ENCODE peak calls at places on chromosomes 4 and X, in seven cellular contexts. One of them, this sample, is unnamed.

GRCh38 chr4:40335508-40335860 is 351 bp downstream of the CHRNA9 start:
- DNase-seq in astrocyte: peak
- DNase-seq in GM23338: no peak
- DNase-seq in SK-N-SH: no peak
- DNase-seq in IMR-90: peak
- DNase-seq in OCI-LY7: no peak
- DNase-seq in fibroblast of lung: no peak
- DNase-seq in this sample: no peak

GRCh38 chr4:28886934-28887333 is 1833.2 kb upstream of the PCDH7 start:
- DNase-seq in astrocyte: peak
- DNase-seq in IMR-90: peak
- DNase-seq in OCI-LY7: no peak
- DNase-seq in fibroblast of lung: no peak
- DNase-seq in GM23338: no peak
- DNase-seq in SK-N-SH: no peak
- DNase-seq in this sample: no peak

GRCh38 chr4:61202638-61203495 is 2.7 kb downstream of the ADGRL3 start:
- DNase-seq in SK-N-SH: peak
- DNase-seq in GM23338: peak
- DNase-seq in OCI-LY7: no peak
- DNase-seq in IMR-90: no peak
- DNase-seq in astrocyte: no peak
- DNase-seq in fibroblast of lung: peak
- DNase-seq in this sample: no peak

GRCh38 chrX:119726900-119727555 is 31.4 kb upstream of the SOWAHD start:
- DNase-seq in GM23338: no peak
- DNase-seq in OCI-LY7: no peak
- DNase-seq in astrocyte: no peak
- DNase-seq in fibroblast of lung: no peak
- DNase-seq in IMR-90: no peak
- DNase-seq in SK-N-SH: no peak
- DNase-seq in this sample: peak

GRCh38 chr4:7652451-7652871 is 217.7 kb upstream of the PSAPL1 start:
- DNase-seq in GM23338: no peak
- DNase-seq in OCI-LY7: no peak
- DNase-seq in SK-N-SH: no peak
- DNase-seq in IMR-90: no peak
- DNase-seq in fibroblast of lung: peak
- DNase-seq in astrocyte: peak
- DNase-seq in this sample: no peak

GRCh38 chrX:85243761-85244410 is at the start of the genes SATL1 and ZNF711:
- DNase-seq in IMR-90: peak
- DNase-seq in astrocyte: peak
- DNase-seq in SK-N-SH: peak
- DNase-seq in OCI-LY7: peak
- DNase-seq in fibroblast of lung: peak
- DNase-seq in GM23338: peak
- DNase-seq in this sample: peak

GRCh38 chrX:113962338-113962737 is 621.5 kb upstream of the HTR2C start:
- DNase-seq in astrocyte: no peak
- DNase-seq in fibroblast of lung: no peak
- DNase-seq in IMR-90: no peak
- DNase-seq in OCI-LY7: peak
- DNase-seq in GM23338: no peak
- DNase-seq in SK-N-SH: no peak
- DNase-seq in this sample: no peak

GRCh38 chrX:57286507-57287251 is at the start of gene FAAH2:
- DNase-seq in GM23338: peak
- DNase-seq in OCI-LY7: peak
- DNase-seq in astrocyte: no peak
- DNase-seq in IMR-90: no peak
- DNase-seq in SK-N-SH: no peak
- DNase-seq in fibroblast of lung: no peak
- DNase-seq in this sample: no peak

GRCh38 chr4:158775091-158775651 is 6.3 kb downstream of the FNIP2 start:
- DNase-seq in IMR-90: peak
- DNase-seq in OCI-LY7: no peak
- DNase-seq in SK-N-SH: no peak
- DNase-seq in astrocyte: peak
- DNase-seq in fibroblast of lung: peak
- DNase-seq in GM23338: no peak
- DNase-seq in this sample: no peak

GRCh38 chr4:83082777-83083176 is 31.8 kb downstream of the PLAC8 start:
- DNase-seq in OCI-LY7: no peak
- DNase-seq in GM23338: no peak
- DNase-seq in IMR-90: no peak
- DNase-seq in SK-N-SH: no peak
- DNase-seq in astrocyte: peak
- DNase-seq in fibroblast of lung: no peak
- DNase-seq in this sample: no peak

GRCh38 chrX:74579597-74580209 is 34.7 kb downstream of the RLIM start:
- DNase-seq in astrocyte: peak
- DNase-seq in GM23338: no peak
- DNase-seq in SK-N-SH: no peak
- DNase-seq in fibroblast of lung: peak
- DNase-seq in OCI-LY7: no peak
- DNase-seq in IMR-90: peak
- DNase-seq in this sample: no peak

GRCh38 chr4:101774807-101775206 is 15.7 kb upstream of the BANK1 start:
- DNase-seq in GM23338: no peak
- DNase-seq in SK-N-SH: no peak
- DNase-seq in fibroblast of lung: no peak
- DNase-seq in astrocyte: no peak
- DNase-seq in IMR-90: peak
- DNase-seq in OCI-LY7: no peak
- DNase-seq in this sample: no peak

GRCh38 chrX:96715412-96715940 is 30.8 kb downstream of the DIAPH2 start:
- DNase-seq in fibroblast of lung: peak
- DNase-seq in IMR-90: peak
- DNase-seq in astrocyte: peak
- DNase-seq in SK-N-SH: no peak
- DNase-seq in GM23338: no peak
- DNase-seq in OCI-LY7: no peak
- DNase-seq in this sample: no peak

GRCh38 chr4:163736876-163737275 is 242.4 kb downstream of the TMA16 start:
- DNase-seq in IMR-90: no peak
- DNase-seq in OCI-LY7: no peak
- DNase-seq in SK-N-SH: no peak
- DNase-seq in astrocyte: no peak
- DNase-seq in GM23338: no peak
- DNase-seq in fibroblast of lung: no peak
- DNase-seq in this sample: no peak

GRCh38 chr4:121307441-121308327 is 73.1 kb downstream of the QRFPR start:
- DNase-seq in OCI-LY7: peak
- DNase-seq in IMR-90: peak
- DNase-seq in GM23338: peak
- DNase-seq in fibroblast of lung: peak
- DNase-seq in astrocyte: peak
- DNase-seq in SK-N-SH: no peak
- DNase-seq in this sample: peak

GRCh38 chr4:14888790-14889189 is 113.5 kb upstream of the CPEB2 start:
- DNase-seq in OCI-LY7: no peak
- DNase-seq in SK-N-SH: no peak
- DNase-seq in astrocyte: no peak
- DNase-seq in GM23338: no peak
- DNase-seq in fibroblast of lung: peak
- DNase-seq in IMR-90: no peak
- DNase-seq in this sample: no peak

GRCh38 chrX:29435396-29435795 is 780.0 kb upstream of the MAGEB2 start:
- DNase-seq in SK-N-SH: no peak
- DNase-seq in fibroblast of lung: peak
- DNase-seq in astrocyte: peak
- DNase-seq in OCI-LY7: no peak
- DNase-seq in GM23338: no peak
- DNase-seq in IMR-90: peak
- DNase-seq in this sample: no peak

GRCh38 chrX:151722241-151722846 is 6.5 kb downstream of the FATE1 start:
- DNase-seq in GM23338: peak
- DNase-seq in SK-N-SH: peak
- DNase-seq in OCI-LY7: peak
- DNase-seq in IMR-90: no peak
- DNase-seq in astrocyte: no peak
- DNase-seq in fibroblast of lung: peak
- DNase-seq in this sample: no peak

GRCh38 chrX:40749874-40750273 is 14.5 kb upstream of the MED14 start:
- DNase-seq in SK-N-SH: no peak
- DNase-seq in OCI-LY7: peak
- DNase-seq in IMR-90: no peak
- DNase-seq in fibroblast of lung: no peak
- DNase-seq in astrocyte: no peak
- DNase-seq in GM23338: no peak
- DNase-seq in this sample: no peak

GRCh38 chr4:150251752-150252190 is 173.5 kb downstream of the DCLK2 start:
- DNase-seq in SK-N-SH: no peak
- DNase-seq in GM23338: peak
- DNase-seq in fibroblast of lung: peak
- DNase-seq in IMR-90: no peak
- DNase-seq in astrocyte: no peak
- DNase-seq in OCI-LY7: no peak
- DNase-seq in this sample: no peak

GRCh38 chrX:137684591-137684990 is 118.7 kb downstream of the ZIC3 start:
- DNase-seq in astrocyte: no peak
- DNase-seq in fibroblast of lung: no peak
- DNase-seq in OCI-LY7: no peak
- DNase-seq in IMR-90: no peak
- DNase-seq in SK-N-SH: no peak
- DNase-seq in GM23338: peak
- DNase-seq in this sample: no peak

GRCh38 chr4:139669335-139669734 is 3.7 kb downstream of the MGST2 start:
- DNase-seq in fibroblast of lung: no peak
- DNase-seq in OCI-LY7: no peak
- DNase-seq in IMR-90: no peak
- DNase-seq in astrocyte: no peak
- DNase-seq in SK-N-SH: no peak
- DNase-seq in GM23338: no peak
- DNase-seq in this sample: no peak

GRCh38 chr4:139670765-139671164 is 5.1 kb downstream of the MGST2 start:
- DNase-seq in astrocyte: no peak
- DNase-seq in OCI-LY7: no peak
- DNase-seq in GM23338: no peak
- DNase-seq in IMR-90: no peak
- DNase-seq in fibroblast of lung: no peak
- DNase-seq in SK-N-SH: no peak
- DNase-seq in this sample: no peak

GRCh38 chr4:139668658-139669201 is 3.1 kb downstream of the MGST2 start:
- DNase-seq in OCI-LY7: no peak
- DNase-seq in fibroblast of lung: no peak
- DNase-seq in SK-N-SH: no peak
- DNase-seq in IMR-90: no peak
- DNase-seq in GM23338: no peak
- DNase-seq in astrocyte: no peak
- DNase-seq in this sample: no peak

GRCh38 chr4:139668036-139668435 is 2.4 kb downstream of the MGST2 start:
- DNase-seq in fibroblast of lung: no peak
- DNase-seq in astrocyte: no peak
- DNase-seq in SK-N-SH: no peak
- DNase-seq in OCI-LY7: no peak
- DNase-seq in GM23338: no peak
- DNase-seq in IMR-90: no peak
- DNase-seq in this sample: no peak

DNA sequence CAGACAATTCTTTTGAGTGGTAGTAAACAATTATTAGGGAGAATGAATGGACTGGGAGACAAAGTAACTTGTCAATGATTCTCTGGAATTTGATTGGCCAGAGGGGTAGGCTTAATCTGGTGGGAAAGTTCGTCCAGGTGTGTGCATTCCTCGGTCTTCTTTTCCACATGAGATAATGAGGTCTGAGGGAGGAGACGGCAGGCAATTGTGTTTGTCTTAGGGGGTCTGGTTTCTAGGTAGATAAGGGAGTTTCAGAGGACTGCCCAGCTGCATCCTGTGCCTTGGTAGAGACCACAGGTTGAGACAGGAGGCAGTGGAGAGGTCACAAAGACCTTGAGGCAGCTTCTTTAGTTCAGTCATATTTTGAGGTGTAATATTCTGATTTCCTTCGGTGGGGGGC is 4.2 kb downstream of the MGST2 start:
- DNase-seq in IMR-90: no peak
- DNase-seq in GM23338: peak
- DNase-seq in astrocyte: no peak
- DNase-seq in OCI-LY7: no peak
- DNase-seq in SK-N-SH: no peak
- DNase-seq in fibroblast of lung: no peak
- DNase-seq in this sample: no peak
- H3K4me2 ChIP-seq in IMR-90: no peak
- H3K4me2 ChIP-seq in GM23338: no peak
- H3K4me2 ChIP-seq in astrocyte: no peak
- H3K4me2 ChIP-seq in OCI-LY7: no peak
- H3K4me2 ChIP-seq in SK-N-SH: no peak
- H3K4me2 ChIP-seq in fibroblast of lung: no peak
- H3K4me2 ChIP-seq in this sample: no peak

GRCh38 chr4:74418063-74418670 is 26.8 kb upstream of the AREG start:
- DNase-seq in IMR-90: peak
- DNase-seq in GM23338: no peak
- DNase-seq in astrocyte: peak
- DNase-seq in fibroblast of lung: peak
- DNase-seq in OCI-LY7: no peak
- DNase-seq in SK-N-SH: no peak
- DNase-seq in this sample: no peak
- H2AFZ ChIP-seq in IMR-90: peak
- H2AFZ ChIP-seq in GM23338: no peak
- H2AFZ ChIP-seq in astrocyte: no peak
- H2AFZ ChIP-seq in fibroblast of lung: peak
- H2AFZ ChIP-seq in OCI-LY7: no peak
- H2AFZ ChIP-seq in SK-N-SH: no peak
- H2AFZ ChIP-seq in this sample: no peak

DNA sequence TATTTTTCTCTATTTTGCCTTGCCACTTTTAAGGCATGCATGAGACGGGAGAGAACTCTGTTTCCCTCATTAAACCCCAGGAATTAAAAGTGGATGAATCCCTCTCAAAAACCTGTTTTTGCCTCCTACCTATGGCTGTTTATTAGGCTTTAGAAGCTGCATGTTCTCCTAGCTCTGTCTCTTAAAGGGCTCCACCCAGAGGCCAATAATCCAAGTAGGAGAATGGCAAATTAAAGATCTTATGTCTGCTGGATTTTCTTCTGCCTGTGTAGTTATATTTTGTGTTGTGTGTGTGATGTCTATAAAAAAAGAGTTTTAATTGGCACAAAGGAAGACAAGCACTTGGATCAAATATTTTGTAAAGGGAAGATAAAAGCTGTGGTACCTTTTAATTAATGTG is 32.4 kb downstream of the MAGEC1 start:
- DNase-seq in IMR-90: no peak
- DNase-seq in GM23338: peak
- DNase-seq in SK-N-SH: no peak
- DNase-seq in astrocyte: no peak
- DNase-seq in OCI-LY7: no peak
- DNase-seq in fibroblast of lung: peak
- DNase-seq in this sample: no peak
- TF ChIP-seq CTCF in IMR-90: no peak
- TF ChIP-seq CTCF in GM23338: peak
- TF ChIP-seq CTCF in SK-N-SH: peak
- TF ChIP-seq CTCF in astrocyte: no peak
- TF ChIP-seq CTCF in OCI-LY7: peak
- TF ChIP-seq CTCF in fibroblast of lung: no peak
- TF ChIP-seq CTCF in this sample: no peak

DNA sequence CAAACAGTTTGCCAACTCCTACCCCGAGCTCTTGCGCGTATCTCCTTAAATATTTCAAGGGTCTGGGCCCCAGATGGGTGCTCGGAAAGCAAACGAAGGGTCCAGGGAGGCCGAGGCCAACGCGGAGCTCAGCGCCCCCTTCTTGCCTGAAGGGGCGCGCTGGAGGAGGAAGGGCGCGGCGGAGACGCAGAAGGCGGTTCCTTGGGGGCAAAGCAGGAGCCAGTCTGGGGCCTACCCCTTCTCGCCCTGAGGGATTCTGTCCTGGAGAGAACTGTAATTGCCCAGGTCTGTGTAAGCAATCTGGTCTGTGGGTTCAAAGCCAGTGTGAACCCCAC is 4.0 kb upstream of the SFRP2 start:
- DNase-seq in GM23338: peak
- DNase-seq in SK-N-SH: no peak
- DNase-seq in OCI-LY7: no peak
- DNase-seq in IMR-90: no peak
- DNase-seq in astrocyte: no peak
- DNase-seq in fibroblast of lung: no peak
- DNase-seq in this sample: no peak
- H3K4me2 ChIP-seq in GM23338: peak
- H3K4me2 ChIP-seq in SK-N-SH: peak
- H3K4me2 ChIP-seq in OCI-LY7: no peak
- H3K4me2 ChIP-seq in IMR-90: no peak
- H3K4me2 ChIP-seq in astrocyte: peak
- H3K4me2 ChIP-seq in fibroblast of lung: peak
- H3K4me2 ChIP-seq in this sample: no peak